ENCODE peak calls at places on chromosome 3, in five cellular contexts. K is DND-41, D is HCT116, L is mammary epithelial cell, H is astrocyte. S is an unnamed sample. For H3K79me2, the result is how much of the 10 kb centered on the place peaks cover.

GRCh38 chr3:38543602-38544001 is 47.5 kb downstream of the EXOG start:
- DNase-seq in H (no peak), L (no peak), K (no peak), D (no peak), S (no peak)

GRCh38 chr3:177199206-177199765 is 2.0 kb upstream of the TBL1XR1 start:
- DNase-seq in K (no peak), D (no peak), L (no peak), H (no peak), S (no peak)

GRCh38 chr3:58672451-58672850 is 5.9 kb upstream of the FAM3D start:
- DNase-seq in D (no peak), L (no peak), K (no peak), H (no peak), S (no peak)

GRCh38 chr3:153090973-153091372 is 71.1 kb upstream of the RAP2B start:
- DNase-seq in K (no peak), H (no peak), L (no peak), D (no peak), S (no peak)

GRCh38 chr3:72492240-72492639 is 356.0 kb downstream of the SHQ1 start:
- DNase-seq in L (peak), H (peak), D (no peak), K (no peak), S (peak)

GRCh38 chr3:61829301-61830110 is 268.1 kb downstream of the PTPRG start:
- DNase-seq in H (no peak), D (no peak), L (no peak), K (no peak), S (no peak)

GRCh38 chr3:108406661-108407206 is 103.7 kb downstream of the MYH15 start:
- DNase-seq in D (peak), H (peak), L (peak), K (peak), S (peak)

GRCh38 chr3:183536238-183536880 is 19.1 kb downstream of the KLHL6 start:
- DNase-seq in K (no peak), D (no peak), L (no peak), H (no peak), S (no peak)

GRCh38 chr3:37245003-37245402 is 70.6 kb upstream of the LRRFIP2 start:
- DNase-seq in H (no peak), K (no peak), D (no peak), L (no peak), S (no peak)

GRCh38 chr3:37237252-37237651 is 62.9 kb upstream of the LRRFIP2 start:
- DNase-seq in L (peak), D (no peak), H (peak), K (no peak), S (peak)

GRCh38 chr3:37243811-37244748 is 69.7 kb upstream of the LRRFIP2 start:
- DNase-seq in D (peak), K (peak), H (peak), L (peak), S (peak)

GRCh38 chr3:37241880-37242279 is 67.5 kb upstream of the LRRFIP2 start:
- DNase-seq in H (no peak), L (no peak), D (no peak), K (no peak), S (no peak)

GRCh38 chr3:37240170-37240945 is 66.0 kb upstream of the LRRFIP2 start:
- DNase-seq in H (no peak), D (no peak), L (no peak), K (no peak), S (no peak)
- TF ChIP-seq EZH2 in H (no peak), D (no peak), L (no peak), K (no peak), S (no peak)

GRCh38 chr3:165835431-165835830 is 1.8 kb downstream of the BCHE start:
- DNase-seq in H (no peak), D (no peak), L (no peak), K (no peak), S (no peak)

GRCh38 chr3:165837801-165838200 is 578 bp upstream of the BCHE start:
- DNase-seq in K (no peak), L (no peak), H (no peak), D (no peak), S (no peak)

GRCh38 chr3:165839296-165840076 is 2.3 kb upstream of the BCHE start:
- DNase-seq in H (peak), D (no peak), L (no peak), K (peak), S (no peak)

GRCh38 chr3:165837058-165837525 is at the start of gene BCHE:
- DNase-seq in L (no peak), H (peak), D (no peak), K (peak), S (peak)
- H3K79me2 ChIP-seq in L (under half), H (under half), D (under half), K (under half), S (under half)

DNA sequence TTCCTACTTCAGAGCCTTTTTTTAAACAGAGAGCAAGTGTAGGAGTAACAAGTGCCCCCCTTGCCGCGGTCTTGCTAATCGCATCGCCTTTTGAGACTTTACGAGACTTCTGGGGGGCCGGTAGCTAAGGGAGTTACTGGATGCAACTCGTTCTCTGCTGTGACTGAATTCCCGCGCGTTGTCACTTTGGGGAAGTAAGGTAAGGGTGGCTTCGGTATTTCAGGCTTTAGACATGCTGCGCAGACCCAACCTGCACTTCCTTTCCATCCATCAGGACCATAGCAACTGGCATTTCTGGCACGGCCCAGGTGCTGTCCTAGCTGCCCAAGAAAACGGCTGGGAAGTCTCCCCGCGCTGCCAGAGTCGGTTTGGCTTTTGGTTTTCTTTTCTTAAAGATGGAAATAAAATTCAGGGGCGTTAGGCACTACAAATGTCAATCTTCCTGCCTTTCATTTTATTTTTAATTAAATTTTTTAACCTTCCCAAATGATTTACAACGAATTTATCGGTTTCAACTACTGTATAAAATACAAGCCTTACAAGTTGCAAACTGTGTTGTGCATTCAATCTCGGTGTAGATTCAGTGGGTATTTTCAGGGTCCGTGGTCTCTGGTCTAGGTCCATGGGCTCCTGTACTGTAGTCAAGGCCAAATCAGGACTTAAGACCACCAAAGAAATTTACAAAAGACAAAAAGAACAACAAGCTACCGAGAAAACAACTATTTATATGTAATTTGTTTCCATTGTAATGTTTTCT is 3.5 kb downstream of the MECOM start:
- DNase-seq in K (no peak), H (no peak), L (no peak), D (no peak), S (no peak)
- TF ChIP-seq EZH2 in K (no peak), H (peak), L (peak), D (no peak), S (no peak)

GRCh38 chr3:42013652-42014442 is 51.9 kb upstream of the ULK4 start:
- DNase-seq in D (no peak), H (no peak), K (peak), L (no peak), S (peak)
- H3K79me2 ChIP-seq in D (under half), H (under half), K (under half), L (under half), S (under half)

GRCh38 chr3:147406255-147407023 is at the start of gene ZIC4:
- DNase-seq in D (no peak), L (no peak), K (no peak), H (no peak), S (no peak)

GRCh38 chr3:147408180-147409105 is 722 bp upstream of the ZIC1 start:
- DNase-seq in K (no peak), L (no peak), H (no peak), D (no peak), S (no peak)

GRCh38 chr3:147405552-147406254 is 640 bp downstream of the ZIC4 start:
- DNase-seq in K (no peak), H (no peak), L (no peak), D (no peak), S (no peak)

GRCh38 chr3:147407495-147408179 is 1.3 kb upstream of the ZIC4 start:
- DNase-seq in D (no peak), L (no peak), H (no peak), K (no peak), S (no peak)

DNA sequence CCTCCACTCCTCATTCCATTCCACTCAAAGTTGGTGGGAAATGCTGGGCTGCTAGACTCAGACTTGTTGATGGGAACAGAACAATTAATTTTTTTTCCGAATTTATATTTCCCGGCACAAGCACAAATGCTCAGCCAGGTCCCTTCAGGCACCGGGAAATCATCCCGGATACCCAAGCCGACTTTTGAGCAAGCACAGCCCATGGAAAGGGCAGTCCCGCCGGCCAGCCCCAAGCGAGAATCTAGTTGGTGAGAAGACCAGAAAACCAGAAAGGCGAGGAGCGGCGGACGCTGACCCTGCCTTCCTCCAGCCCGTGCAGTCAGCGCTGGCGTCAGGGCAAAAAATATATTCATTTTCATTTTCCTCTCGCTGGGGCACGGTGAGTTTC is 758 bp upstream of the ZIC4 start:
- DNase-seq in H (no peak), K (no peak), L (no peak), D (no peak), S (no peak)
- TF ChIP-seq EZH2 in H (peak), K (no peak), L (no peak), D (no peak), S (peak)

GRCh38 chr3:172103724-172104123 is 64.3 kb downstream of the FNDC3B start:
- DNase-seq in D (no peak), L (peak), K (no peak), H (peak), S (no peak)

GRCh38 chr3:172101107-172101506 is 61.7 kb downstream of the FNDC3B start:
- DNase-seq in L (no peak), D (no peak), K (no peak), H (no peak), S (no peak)

GRCh38 chr3:172102883-172103310 is 63.5 kb downstream of the FNDC3B start:
- DNase-seq in D (no peak), K (no peak), H (no peak), L (peak), S (no peak)

GRCh38 chr3:172100482-172100881 is 61.1 kb downstream of the FNDC3B start:
- DNase-seq in H (no peak), L (no peak), K (no peak), D (no peak), S (no peak)

DNA sequence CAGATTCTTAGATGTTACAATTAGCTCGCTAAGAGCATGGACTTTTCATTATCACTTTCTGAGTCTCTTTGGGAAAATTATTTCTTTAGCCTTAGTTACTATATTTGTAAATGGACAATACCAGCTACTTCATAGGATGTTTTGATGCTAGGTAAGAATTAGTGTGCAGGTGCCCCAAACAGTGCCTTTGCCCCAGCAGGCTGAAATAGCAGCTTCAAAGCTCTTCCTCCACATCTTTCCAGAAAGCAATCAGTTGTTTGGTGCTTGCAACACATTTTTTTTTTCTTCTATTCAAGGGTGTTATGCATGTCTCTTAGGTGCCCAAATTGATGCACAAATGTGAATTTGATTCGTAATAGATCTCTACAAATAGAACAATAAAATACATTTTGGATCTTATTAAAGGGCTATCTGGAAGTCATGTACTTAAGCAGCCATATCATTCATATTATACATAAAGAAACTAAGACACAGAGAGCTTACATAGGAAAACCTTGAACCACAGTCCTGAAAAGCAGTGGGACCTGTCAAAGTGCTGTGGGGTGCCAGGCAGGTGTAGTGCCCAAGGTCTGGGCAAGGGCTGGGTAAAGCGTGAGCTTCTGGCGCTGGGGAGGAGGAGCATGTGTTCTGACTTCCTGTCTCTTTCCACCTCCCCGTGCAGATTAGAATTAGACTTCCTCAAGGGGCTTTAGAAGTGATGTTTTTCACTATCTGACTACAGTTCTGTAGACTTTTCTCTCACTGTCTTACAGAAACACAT is 62.9 kb downstream of the FNDC3B start:
- DNase-seq in D (no peak), L (no peak), H (no peak), K (peak), S (no peak)
- H3K79me2 ChIP-seq in D (half or more), L (half or more), H (half or more), K (under half), S (half or more)

GRCh38 chr3:24519368-24520100 is 24.9 kb upstream of the THRB start:
- DNase-seq in D (no peak), L (no peak), K (no peak), H (no peak), S (no peak)

GRCh38 chr3:24520941-24521305 is 26.3 kb upstream of the THRB start:
- DNase-seq in D (no peak), H (no peak), L (no peak), K (no peak), S (peak)

GRCh38 chr3:24521306-24522154 is 26.9 kb upstream of the THRB start:
- DNase-seq in K (no peak), D (no peak), H (peak), L (peak), S (peak)

GRCh38 chr3:24518990-24519367 is 24.3 kb upstream of the THRB start:
- DNase-seq in D (no peak), K (no peak), L (no peak), H (no peak), S (no peak)

DNA sequence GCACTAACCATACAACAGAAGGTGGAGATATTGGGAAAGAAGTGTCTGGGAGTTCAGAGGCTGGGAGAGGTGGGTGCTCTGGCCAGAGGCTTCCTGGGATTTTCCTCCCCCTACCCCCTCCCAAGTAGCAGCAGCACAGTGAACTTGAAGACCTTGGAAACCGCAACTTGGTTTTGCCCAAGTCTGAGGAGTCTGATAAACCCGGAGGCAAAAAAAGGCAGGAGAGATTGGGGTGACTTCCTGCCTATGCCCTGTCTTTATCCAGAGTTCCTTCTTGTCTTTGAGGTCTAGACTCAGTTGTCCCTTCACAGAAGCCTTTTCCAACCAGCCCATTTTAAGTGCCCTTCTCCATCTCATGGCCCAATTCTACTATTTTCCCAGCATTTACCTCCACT is 25.4 kb upstream of the THRB start:
- DNase-seq in H (no peak), K (no peak), L (no peak), D (no peak), S (no peak)
- TF ChIP-seq EZH2 in H (no peak), K (no peak), L (no peak), D (no peak), S (no peak)

DNA sequence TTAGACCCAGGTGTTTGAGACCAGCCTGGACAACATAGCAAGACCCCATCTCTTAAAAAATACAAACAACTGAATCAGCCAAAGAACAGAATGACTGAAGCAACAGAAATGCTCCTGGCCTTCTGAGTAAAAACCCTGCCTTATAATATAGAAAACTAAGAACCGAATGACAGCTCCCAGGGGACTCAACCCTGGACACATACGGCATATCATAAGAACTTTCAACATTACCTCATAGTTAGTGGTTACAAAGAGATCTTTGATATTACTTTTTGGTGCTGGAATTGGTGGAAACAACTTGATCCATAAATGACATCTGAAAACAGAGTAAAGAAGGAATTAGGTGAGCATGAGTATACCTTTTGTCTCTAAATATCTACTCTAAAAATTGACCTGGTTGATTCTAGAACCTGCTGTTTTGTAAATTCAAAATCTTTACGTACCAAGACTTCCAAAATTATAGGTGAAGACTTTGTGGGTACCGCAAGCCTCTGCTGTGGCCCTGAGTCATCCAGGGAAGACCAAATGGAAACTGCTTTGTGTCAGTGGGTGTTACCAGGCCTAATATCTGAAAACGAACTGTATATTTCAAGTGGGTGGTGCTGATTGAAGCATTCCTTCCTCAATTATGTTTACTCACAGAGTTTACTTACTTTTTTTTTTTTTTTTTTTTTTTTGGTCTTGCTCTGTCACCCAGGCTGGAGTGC is 35.5 kb downstream of the IL5RA start:
- DNase-seq in L (no peak), H (no peak), K (no peak), D (no peak), S (no peak)
- H3K79me2 ChIP-seq in L (under half), H (under half), K (under half), D (under half), S (under half)

GRCh38 chr3:45795882-45796765 is at the start of gene SLC6A20:
- DNase-seq in H (no peak), K (no peak), D (no peak), L (no peak), S (no peak)
- TF ChIP-seq EZH2 in H (peak), K (no peak), D (no peak), L (peak), S (no peak)

GRCh38 chr3:188197388-188197847 is 43.5 kb downstream of the LPP start:
- DNase-seq in K (no peak), L (no peak), H (peak), D (no peak), S (no peak)

GRCh38 chr3:188198001-188198400 is 44.0 kb downstream of the LPP start:
- DNase-seq in H (no peak), D (no peak), K (no peak), L (no peak), S (no peak)

GRCh38 chr3:188199386-188199785 is 45.4 kb downstream of the LPP start:
- DNase-seq in D (no peak), L (no peak), K (no peak), H (no peak), S (no peak)

GRCh38 chr3:188196232-188196990 is 42.5 kb downstream of the LPP start:
- DNase-seq in K (no peak), L (no peak), H (peak), D (no peak), S (no peak)

DNA sequence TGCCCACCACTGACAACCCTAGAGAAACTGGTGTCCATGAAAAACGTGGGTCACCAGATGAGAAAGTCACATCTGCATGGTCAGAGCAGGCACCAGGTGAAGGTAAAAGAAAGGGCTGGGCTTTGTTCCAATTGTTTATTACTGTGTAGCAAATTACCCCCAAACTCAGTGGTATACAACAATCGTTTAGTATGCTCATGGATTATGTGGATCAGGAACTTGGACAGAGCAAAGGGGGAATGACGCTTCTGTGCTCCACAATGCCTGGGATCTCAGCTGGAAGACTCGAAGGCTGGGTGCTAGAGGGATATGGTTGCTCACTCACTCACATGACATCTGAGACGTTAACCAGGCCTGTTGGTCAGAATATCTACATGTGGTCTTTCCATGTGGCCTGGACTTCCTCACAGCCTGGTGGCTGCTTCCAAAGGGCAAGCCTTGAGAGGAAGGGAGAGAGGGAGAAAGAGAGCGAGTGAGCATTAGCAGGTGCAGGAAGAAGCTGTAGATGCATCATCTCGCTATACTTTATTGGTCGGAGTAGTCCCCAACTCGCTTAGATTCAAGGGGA is 44.9 kb downstream of the LPP start:
- DNase-seq in K (no peak), H (no peak), L (no peak), D (no peak), S (no peak)
- H3K79me2 ChIP-seq in K (half or more), H (half or more), L (half or more), D (under half), S (under half)

S was measured in PC-3.